ENCODE peak calls at places on chromosomes 6 and 20, in six cellular contexts. One of them, this sample, is unnamed.
A peak's percentile ranks its signal among the peaks of the same experiment; 100 is the strongest.

GRCh38 chr20:47785900-47786762 is 850 bp upstream of the SULF2 start:
- DNase-seq in heart right ventricle: peak; percentile 63
- DNase-seq in breast epithelium: peak; percentile 54
- DNase-seq in tibial artery: peak; percentile 64
- DNase-seq in GM12878: no peak
- DNase-seq in neuronal stem cell: peak; percentile 83
- DNase-seq in this sample: peak; percentile 73

GRCh38 chr6:3841711-3842565 is 7.2 kb upstream of the FAM50B start:
- DNase-seq in neuronal stem cell: no peak
- DNase-seq in heart right ventricle: no peak
- DNase-seq in GM12878: no peak
- DNase-seq in breast epithelium: peak; percentile 63
- DNase-seq in tibial artery: no peak
- DNase-seq in this sample: no peak

GRCh38 chr20:31689141-31689540 is 33.5 kb downstream of the BCL2L1 start:
- DNase-seq in heart right ventricle: no peak
- DNase-seq in GM12878: no peak
- DNase-seq in tibial artery: no peak
- DNase-seq in neuronal stem cell: no peak
- DNase-seq in breast epithelium: no peak
- DNase-seq in this sample: no peak

GRCh38 chr20:50600281-50600895 is 90.2 kb downstream of the PTPN1 start:
- DNase-seq in neuronal stem cell: no peak
- DNase-seq in heart right ventricle: no peak
- DNase-seq in breast epithelium: no peak
- DNase-seq in tibial artery: no peak
- DNase-seq in GM12878: no peak
- DNase-seq in this sample: no peak

GRCh38 chr6:36130672-36131516 is 581 bp downstream of the MAPK13 start:
- DNase-seq in GM12878: no peak
- DNase-seq in heart right ventricle: no peak
- DNase-seq in neuronal stem cell: peak; percentile 21
- DNase-seq in breast epithelium: no peak
- DNase-seq in tibial artery: peak; percentile 21
- DNase-seq in this sample: peak; percentile 91

GRCh38 chr6:132020138-132020551 is 69.0 kb upstream of the CCN2 start:
- DNase-seq in heart right ventricle: no peak
- DNase-seq in GM12878: no peak
- DNase-seq in tibial artery: peak; percentile 62
- DNase-seq in neuronal stem cell: no peak
- DNase-seq in breast epithelium: peak; percentile 18
- DNase-seq in this sample: no peak

GRCh38 chr6:81623106-81623834 is 129.2 kb downstream of the TENT5A start:
- DNase-seq in GM12878: no peak
- DNase-seq in neuronal stem cell: no peak
- DNase-seq in heart right ventricle: no peak
- DNase-seq in tibial artery: no peak
- DNase-seq in breast epithelium: no peak
- DNase-seq in this sample: no peak

GRCh38 chr20:25051386-25052155 is 6.4 kb downstream of the ACSS1 start:
- DNase-seq in tibial artery: peak; percentile 12
- DNase-seq in breast epithelium: no peak
- DNase-seq in heart right ventricle: no peak
- DNase-seq in GM12878: no peak
- DNase-seq in neuronal stem cell: no peak
- DNase-seq in this sample: peak; percentile 8

GRCh38 chr6:125215252-125215819 is 61.8 kb downstream of the TPD52L1 start:
- DNase-seq in breast epithelium: no peak
- DNase-seq in tibial artery: no peak
- DNase-seq in neuronal stem cell: no peak
- DNase-seq in GM12878: no peak
- DNase-seq in heart right ventricle: no peak
- DNase-seq in this sample: no peak

GRCh38 chr20:5658897-5659296 is 91.3 kb upstream of the SHLD1 start:
- DNase-seq in breast epithelium: peak; percentile 70
- DNase-seq in tibial artery: peak; percentile 88
- DNase-seq in GM12878: no peak
- DNase-seq in neuronal stem cell: peak; percentile 9
- DNase-seq in heart right ventricle: peak; percentile 33
- DNase-seq in this sample: peak; percentile 18

GRCh38 chr20:62409935-62410741 is 3.1 kb upstream of the CABLES2 start:
- DNase-seq in heart right ventricle: peak; percentile 60
- DNase-seq in tibial artery: no peak
- DNase-seq in breast epithelium: peak; percentile 61
- DNase-seq in neuronal stem cell: peak; percentile 65
- DNase-seq in GM12878: no peak
- DNase-seq in this sample: peak; percentile 78

GRCh38 chr6:71012871-71013456 is 56.1 kb upstream of the B3GAT2 start:
- DNase-seq in tibial artery: no peak
- DNase-seq in heart right ventricle: no peak
- DNase-seq in neuronal stem cell: peak; percentile 66
- DNase-seq in breast epithelium: no peak
- DNase-seq in GM12878: peak; percentile 12
- DNase-seq in this sample: no peak

GRCh38 chr20:46721476-46721875 is 12.0 kb downstream of the SLC2A10 start:
- DNase-seq in breast epithelium: no peak
- DNase-seq in neuronal stem cell: no peak
- DNase-seq in heart right ventricle: no peak
- DNase-seq in tibial artery: no peak
- DNase-seq in GM12878: no peak
- DNase-seq in this sample: no peak

GRCh38 chr6:112189494-112189893 is 64.9 kb downstream of the LAMA4 start:
- DNase-seq in GM12878: no peak
- DNase-seq in breast epithelium: no peak
- DNase-seq in tibial artery: no peak
- DNase-seq in heart right ventricle: peak; percentile 19
- DNase-seq in neuronal stem cell: no peak
- DNase-seq in this sample: no peak

GRCh38 chr6:106431972-106432371 is 71.5 kb downstream of the CRYBG1 start:
- DNase-seq in GM12878: no peak
- DNase-seq in heart right ventricle: no peak
- DNase-seq in neuronal stem cell: no peak
- DNase-seq in breast epithelium: no peak
- DNase-seq in tibial artery: no peak
- DNase-seq in this sample: no peak

GRCh38 chr6:170208651-170209353 is 82.1 kb downstream of the DLL1 start:
- DNase-seq in breast epithelium: peak; percentile 12
- DNase-seq in neuronal stem cell: no peak
- DNase-seq in tibial artery: peak; percentile 10
- DNase-seq in heart right ventricle: no peak
- DNase-seq in GM12878: no peak
- DNase-seq in this sample: no peak

GRCh38 chr20:3173582-3174441 is 463 bp upstream of the LZTS3 start:
- DNase-seq in neuronal stem cell: peak; percentile 91
- DNase-seq in heart right ventricle: peak; percentile 94
- DNase-seq in GM12878: no peak
- DNase-seq in breast epithelium: peak; percentile 84
- DNase-seq in tibial artery: peak; percentile 84
- DNase-seq in this sample: peak; percentile 98

GRCh38 chr6:135183532-135184440 is 2.7 kb downstream of the MYB start:
- DNase-seq in GM12878: no peak
- DNase-seq in tibial artery: no peak
- DNase-seq in breast epithelium: no peak
- DNase-seq in heart right ventricle: no peak
- DNase-seq in neuronal stem cell: peak; percentile 23
- DNase-seq in this sample: peak; percentile 13

GRCh38 chr20:14951707-14952106 is 614.3 kb upstream of the FLRT3 start:
- DNase-seq in heart right ventricle: no peak
- DNase-seq in neuronal stem cell: no peak
- DNase-seq in tibial artery: no peak
- DNase-seq in breast epithelium: no peak
- DNase-seq in GM12878: no peak
- DNase-seq in this sample: no peak

GRCh38 chr20:35359335-35359997 is 52.3 kb downstream of the UQCC1 start:
- DNase-seq in heart right ventricle: no peak
- DNase-seq in breast epithelium: peak; percentile 38
- DNase-seq in tibial artery: no peak
- DNase-seq in GM12878: no peak
- DNase-seq in neuronal stem cell: no peak
- DNase-seq in this sample: peak; percentile 14

GRCh38 chr6:22323848-22324247 is 27.0 kb upstream of the PRL start:
- DNase-seq in neuronal stem cell: no peak
- DNase-seq in tibial artery: no peak
- DNase-seq in GM12878: no peak
- DNase-seq in heart right ventricle: no peak
- DNase-seq in breast epithelium: no peak
- DNase-seq in this sample: no peak

GRCh38 chr20:62707981-62708521 is 585 bp upstream of the NTSR1 start:
- DNase-seq in heart right ventricle: peak; percentile 5
- DNase-seq in neuronal stem cell: no peak
- DNase-seq in tibial artery: no peak
- DNase-seq in GM12878: no peak
- DNase-seq in breast epithelium: no peak
- DNase-seq in this sample: no peak

GRCh38 chr6:29487660-29488059 is at the start of gene MAS1L:
- DNase-seq in tibial artery: no peak
- DNase-seq in heart right ventricle: no peak
- DNase-seq in GM12878: no peak
- DNase-seq in breast epithelium: no peak
- DNase-seq in neuronal stem cell: no peak
- DNase-seq in this sample: no peak

GRCh38 chr6:1792989-1793388 is 183.3 kb downstream of the FOXC1 start:
- DNase-seq in heart right ventricle: no peak
- DNase-seq in tibial artery: no peak
- DNase-seq in neuronal stem cell: no peak
- DNase-seq in breast epithelium: no peak
- DNase-seq in GM12878: no peak
- DNase-seq in this sample: no peak

GRCh38 chr6:135088818-135089809 is 34.5 kb upstream of the HBS1L start:
- DNase-seq in breast epithelium: no peak
- DNase-seq in neuronal stem cell: no peak
- DNase-seq in GM12878: peak; percentile 63
- DNase-seq in tibial artery: no peak
- DNase-seq in heart right ventricle: no peak
- DNase-seq in this sample: no peak

GRCh38 chr20:13202553-13202952 is 18.5 kb upstream of the ISM1 start:
- DNase-seq in breast epithelium: no peak
- DNase-seq in GM12878: no peak
- DNase-seq in heart right ventricle: no peak
- DNase-seq in tibial artery: no peak
- DNase-seq in neuronal stem cell: no peak
- DNase-seq in this sample: no peak

GRCh38 chr6:38155144-38155543 is 335.6 kb downstream of the ZFAND3 start:
- DNase-seq in tibial artery: peak; percentile 18
- DNase-seq in heart right ventricle: no peak
- DNase-seq in breast epithelium: no peak
- DNase-seq in GM12878: no peak
- DNase-seq in neuronal stem cell: no peak
- DNase-seq in this sample: no peak

GRCh38 chr20:47178277-47178676 is 178.2 kb downstream of the ZMYND8 start:
- DNase-seq in neuronal stem cell: no peak
- DNase-seq in GM12878: no peak
- DNase-seq in heart right ventricle: no peak
- DNase-seq in tibial artery: no peak
- DNase-seq in breast epithelium: no peak
- DNase-seq in this sample: no peak

GRCh38 chr6:132666118-132666517 is 7.1 kb upstream of the TAAR1 start:
- DNase-seq in GM12878: no peak
- DNase-seq in breast epithelium: no peak
- DNase-seq in heart right ventricle: no peak
- DNase-seq in tibial artery: no peak
- DNase-seq in neuronal stem cell: no peak
- DNase-seq in this sample: no peak

GRCh38 chr20:44532981-44533331 is 11.1 kb upstream of the SERINC3 start:
- DNase-seq in tibial artery: no peak
- DNase-seq in GM12878: no peak
- DNase-seq in heart right ventricle: no peak
- DNase-seq in neuronal stem cell: no peak
- DNase-seq in breast epithelium: no peak
- DNase-seq in this sample: no peak
- H3K4me3 ChIP-seq in tibial artery: peak overlapping the region; percentile 69
- H3K4me3 ChIP-seq in GM12878: no peak overlapping the region
- H3K4me3 ChIP-seq in heart right ventricle: no peak overlapping the region
- H3K4me3 ChIP-seq in neuronal stem cell: peak overlapping the region; percentile 50
- H3K4me3 ChIP-seq in breast epithelium: peak overlapping the region; percentile 82
- H3K4me3 ChIP-seq in this sample: no peak overlapping the region

DNA sequence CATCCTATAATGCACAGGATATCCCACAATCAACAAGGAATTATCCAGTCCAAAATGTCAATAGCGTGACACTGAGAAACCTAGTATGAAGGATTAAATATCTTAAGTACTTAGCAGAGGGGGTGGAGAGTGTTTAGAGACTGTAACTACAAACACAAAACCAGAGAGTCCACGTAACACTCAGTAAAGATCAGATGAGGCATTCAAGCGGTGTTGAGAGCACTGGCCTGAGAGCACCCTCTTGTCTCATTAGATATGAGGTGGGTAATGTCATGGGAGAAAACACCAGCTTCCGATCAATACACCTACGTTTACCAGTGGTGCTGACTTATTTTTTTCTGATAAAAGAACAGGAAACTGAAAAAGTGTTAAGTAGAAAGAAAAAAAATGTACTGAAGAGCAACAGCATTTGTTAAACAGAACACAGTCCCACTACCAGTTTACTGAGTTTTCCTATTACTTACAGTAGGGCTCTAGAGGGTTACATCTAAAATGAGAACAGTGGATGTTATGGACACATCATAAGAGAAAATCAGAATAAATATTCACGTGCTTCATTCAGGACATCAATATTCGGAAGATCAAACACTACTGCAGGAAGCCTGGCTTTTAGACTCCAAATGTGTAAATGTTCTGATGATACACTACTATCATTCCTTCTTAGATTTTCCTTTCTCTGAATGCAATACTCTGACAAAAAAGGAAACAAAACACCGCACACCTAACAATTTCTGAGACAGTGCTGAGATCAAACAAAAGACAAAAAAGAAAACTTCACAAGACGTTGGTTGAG is 2.1 kb downstream of the FAM184A start:
- DNase-seq in breast epithelium: no peak
- DNase-seq in neuronal stem cell: no peak
- DNase-seq in tibial artery: no peak
- DNase-seq in heart right ventricle: no peak
- DNase-seq in GM12878: no peak
- DNase-seq in this sample: no peak
- H3K4me3 ChIP-seq in breast epithelium: no peak overlapping the region
- H3K4me3 ChIP-seq in neuronal stem cell: peak overlapping the region; percentile 59
- H3K4me3 ChIP-seq in tibial artery: no peak overlapping the region
- H3K4me3 ChIP-seq in heart right ventricle: no peak overlapping the region
- H3K4me3 ChIP-seq in GM12878: no peak overlapping the region
- H3K4me3 ChIP-seq in this sample: no peak overlapping the region

DNA sequence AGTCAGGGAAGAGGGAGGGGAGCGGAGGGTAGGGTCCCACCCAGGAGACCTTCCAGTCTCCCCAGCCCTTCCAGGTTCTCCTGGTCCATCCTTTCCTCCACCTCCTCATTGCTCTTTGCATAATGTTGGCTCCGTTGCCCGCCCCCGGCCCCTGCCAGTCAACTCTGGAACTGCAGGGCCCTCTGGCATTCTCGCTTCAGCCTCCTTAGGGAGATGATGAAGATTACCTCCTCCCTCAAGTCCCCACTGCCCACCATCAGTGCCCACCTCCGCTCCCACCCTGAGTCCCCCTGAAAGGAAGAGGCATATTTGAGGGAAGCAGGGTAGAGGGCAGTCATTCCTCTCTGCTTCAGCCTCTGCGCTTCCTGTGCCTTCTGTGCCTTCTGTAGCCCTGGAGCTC is 8.5 kb downstream of the TMEM63B start:
- DNase-seq in tibial artery: no peak
- DNase-seq in GM12878: no peak
- DNase-seq in neuronal stem cell: no peak
- DNase-seq in breast epithelium: no peak
- DNase-seq in heart right ventricle: no peak
- DNase-seq in this sample: no peak
- H3K4me3 ChIP-seq in tibial artery: no peak overlapping the region
- H3K4me3 ChIP-seq in GM12878: no peak overlapping the region
- H3K4me3 ChIP-seq in neuronal stem cell: no peak overlapping the region
- H3K4me3 ChIP-seq in breast epithelium: no peak overlapping the region
- H3K4me3 ChIP-seq in heart right ventricle: no peak overlapping the region
- H3K4me3 ChIP-seq in this sample: no peak overlapping the region

GRCh38 chr6:27687154-27688013 is 214.5 kb upstream of the ZNF184 start:
- DNase-seq in tibial artery: peak; percentile 54
- DNase-seq in heart right ventricle: peak; percentile 49
- DNase-seq in GM12878: peak; percentile 67
- DNase-seq in neuronal stem cell: peak; percentile 81
- DNase-seq in breast epithelium: peak; percentile 65
- DNase-seq in this sample: peak; percentile 87
- H3K4me3 ChIP-seq in tibial artery: peak overlapping the region; percentile 52
- H3K4me3 ChIP-seq in heart right ventricle: peak overlapping the region; percentile 52
- H3K4me3 ChIP-seq in GM12878: peak overlapping the region; percentile 76
- H3K4me3 ChIP-seq in neuronal stem cell: peak overlapping the region; percentile 62
- H3K4me3 ChIP-seq in breast epithelium: peak overlapping the region; percentile 39
- H3K4me3 ChIP-seq in this sample: peak overlapping the region; percentile 53

This sample was measured in pancreas.